ENCODE peak calls at places on chromosomes 11 and 22, in four cellular contexts. W is CMK, Y is fibroblast of the aortic adventitia, S is SJSA1. V is an unnamed sample.

GRCh38 chr11:46541593-46542371 is 52.0 kb downstream of the AMBRA1 start:
- DNase-seq in W (no peak), Y (no peak), S (no peak), V (no peak)

GRCh38 chr11:126438272-126438671 is 82.8 kb downstream of the ST3GAL4 start:
- DNase-seq in Y (no peak), S (no peak), W (no peak), V (no peak)

GRCh38 chr11:1261241-1262071 is 38.6 kb downstream of the MUC5B start:
- DNase-seq in W (no peak), S (no peak), Y (no peak), V (no peak)

GRCh38 chr11:67265633-67266423 is 445 bp upstream of the GRK2 start:
- DNase-seq in W (peak; percentile 58), S (peak; percentile 83), Y (peak; percentile 53), V (peak; percentile 54)

GRCh38 chr11:58775066-58775708 is 43.4 kb upstream of the GLYAT start:
- DNase-seq in Y (no peak), S (no peak), W (no peak), V (no peak)

GRCh38 chr11:95715777-95716241 is 73.8 kb downstream of the FAM76B start:
- DNase-seq in Y (peak; percentile 38), W (no peak), S (no peak), V (peak; percentile 64)

GRCh38 chr11:11569936-11570491 is 51.8 kb downstream of the GALNT18 start:
- DNase-seq in Y (peak; percentile 37), S (no peak), W (no peak), V (peak; percentile 78)

GRCh38 chr22:42316988-42317387 is 46.5 kb upstream of the TCF20 start:
- DNase-seq in S (no peak), W (no peak), Y (peak; percentile 52), V (peak; percentile 7)

GRCh38 chr11:85737738-85738137 is 51.7 kb upstream of the CCDC89 start:
- DNase-seq in W (peak; percentile 11), S (no peak), Y (no peak), V (no peak)

GRCh38 chr11:45026835-45027234 is 76.2 kb upstream of the TP53I11 start:
- DNase-seq in W (no peak), S (no peak), Y (no peak), V (no peak)

GRCh38 chr11:128146926-128147605 is 440.3 kb downstream of the ETS1 start:
- DNase-seq in W (no peak), S (no peak), Y (no peak), V (peak; percentile 10)

GRCh38 chr22:23036684-23037428 is 33.5 kb upstream of the GNAZ start:
- DNase-seq in Y (peak; percentile 11), W (no peak), S (no peak), V (peak; percentile 62)